ENCODE peak calls at places on chromosomes 7 and 10, in four cellular contexts. H is Right ventricle myocardium superior; O is stimulated activated CD4-positive, alpha-beta T cell treated with anti-CD3 and anti-CD28 coated beads, Interleukin-15, amount 100 ng/mL, for 1 hour; Z is fibroblast of the conjunctiva. B is an unnamed sample.
A peak's percentile ranks its signal among the peaks of the same experiment; 100 is the strongest.

GRCh38 chr10:96683065-96683464 is 37.2 kb downstream of the PIK3AP1 start:
- DNase-seq in H (no peak), O (no peak), Z (no peak), B (no peak)

GRCh38 chr7:18426564-18427226 is 68.9 kb upstream of the HDAC9 start:
- DNase-seq in H (no peak), O (no peak), Z (no peak), B (no peak)

GRCh38 chr7:109967401-109967800 is 1123.5 kb upstream of the LRRN3 start:
- DNase-seq in H (no peak), O (no peak), Z (no peak), B (no peak)

GRCh38 chr7:88072036-88072714 is 138.1 kb downstream of the ADAM22 start:
- DNase-seq in H (no peak), O (no peak), Z (no peak), B (no peak)

GRCh38 chr7:153835104-153835503 is 217.1 kb upstream of the DPP6 start:
- DNase-seq in H (no peak), O (no peak), Z (no peak), B (no peak)

GRCh38 chr7:40990841-40991240 is 712.0 kb downstream of the INHBA start:
- DNase-seq in H (no peak), O (no peak), Z (peak; percentile 26), B (no peak)

GRCh38 chr10:128263891-128264688 is 137.9 kb upstream of the MKI67 start:
- DNase-seq in H (peak; percentile 69), O (no peak), Z (peak; percentile 24), B (peak; percentile 27)

GRCh38 chr10:122854648-122855047 is 9.0 kb upstream of the CUZD1 start:
- DNase-seq in H (no peak), O (no peak), Z (no peak), B (no peak)

GRCh38 chr7:108158766-108159165 is 28.6 kb upstream of the LAMB4 start:
- DNase-seq in H (no peak), O (no peak), Z (no peak), B (no peak)